ENCODE peak calls at places on chromosomes 3 and 15, in four cellular contexts. D, O, E and X are unnamed samples.

GRCh38 chr3:128432898-128433629 is 33.6 kb downstream of the DNAJB8 start:
- DNase-seq in O (no peak), E (no peak), D (no peak), X (no peak)

GRCh38 chr15:69160976-69161877 is 792 bp downstream of the GLCE start:
- DNase-seq in O (peak; percentile 36), E (peak; percentile 37), D (peak; percentile 27), X (no peak)

GRCh38 chr15:85047271-85047948 is 65.8 kb downstream of the PDE8A start:
- DNase-seq in E (no peak), D (no peak), O (peak; percentile 97), X (no peak)

GRCh38 chr3:23442598-23443383 is 239.7 kb downstream of the UBE2E2 start:
- DNase-seq in O (peak; percentile 42), E (no peak), D (no peak), X (no peak)

GRCh38 chr3:100157617-100158016 is 43.3 kb upstream of the FILIP1L start:
- DNase-seq in D (no peak), O (no peak), E (no peak), X (no peak)

GRCh38 chr3:114878119-114878839 is 268.8 kb downstream of the ZBTB20 start:
- DNase-seq in O (peak; percentile 22), D (no peak), E (no peak), X (no peak)

GRCh38 chr3:158718490-158719170 is 13.6 kb downstream of the RARRES1 start:
- DNase-seq in O (peak; percentile 98), D (no peak), E (no peak), X (peak; percentile 47)

GRCh38 chr15:45185903-45186770 is 1.6 kb downstream of the SHF start:
- DNase-seq in D (no peak), E (no peak), O (no peak), X (no peak)

GRCh38 chr3:126467611-126467955 is 8.1 kb downstream of the ZXDC start:
- DNase-seq in O (no peak), D (no peak), E (no peak), X (no peak)

GRCh38 chr3:50516048-50516871 is 12.8 kb upstream of the CACNA2D2 start:
- DNase-seq in E (peak; percentile 82), D (peak; percentile 56), O (peak; percentile 12), X (no peak)

GRCh38 chr3:141449424-141449823 is 37.4 kb upstream of the RASA2 start:
- DNase-seq in O (no peak), E (no peak), D (no peak), X (no peak)

GRCh38 chr3:57397175-57398026 is 104.9 kb upstream of the ASB14 start:
- DNase-seq in D (no peak), E (peak; percentile 9), O (peak; percentile 58), X (peak; percentile 4)

GRCh38 chr3:106386050-106386449 is 517.2 kb upstream of the CBLB start:
- DNase-seq in O (no peak), D (no peak), E (no peak), X (no peak)

GRCh38 chr3:149527531-149528343 is 53.2 kb downstream of the TM4SF4 start:
- DNase-seq in O (peak; percentile 51), E (no peak), D (no peak), X (no peak)

GRCh38 chr15:36844453-36845094 is 255.8 kb downstream of the MEIS2 start:
- DNase-seq in D (no peak), O (peak; percentile 65), E (no peak), X (no peak)

GRCh38 chr3:114746502-114746901 is 400.6 kb downstream of the ZBTB20 start:
- DNase-seq in O (no peak), D (no peak), E (no peak), X (no peak)

GRCh38 chr3:77467702-77468407 is 428.0 kb downstream of the ROBO2 start:
- DNase-seq in O (no peak), E (no peak), D (no peak), X (peak; percentile 91)

GRCh38 chr3:13301295-13301987 is 118.7 kb downstream of the NUP210 start:
- DNase-seq in D (no peak), O (peak; percentile 53), E (no peak), X (no peak)

GRCh38 chr15:98671060-98672008 is 23.0 kb downstream of the IGF1R start:
- DNase-seq in E (no peak), D (no peak), O (peak; percentile 57), X (no peak)

GRCh38 chr3:72380193-72380592 is 468.1 kb downstream of the SHQ1 start:
- DNase-seq in E (no peak), D (no peak), O (peak; percentile 41), X (no peak)

GRCh38 chr3:137970914-137971831 is 38.8 kb upstream of the CLDN18 start:
- DNase-seq in D (peak; percentile 68), O (peak; percentile 62), E (peak; percentile 73), X (no peak)

GRCh38 chr3:24929521-24929920 is 434.9 kb upstream of the THRB start:
- DNase-seq in O (no peak), D (no peak), E (no peak), X (no peak)

GRCh38 chr3:149296972-149297371 is 36.5 kb downstream of the TM4SF18 start:
- DNase-seq in D (no peak), E (no peak), O (no peak), X (no peak)

GRCh38 chr3:158091526-158091925 is 14.7 kb downstream of the SHOX2 start:
- DNase-seq in E (no peak), D (no peak), O (peak; percentile 64), X (no peak)

GRCh38 chr3:26963356-26963742 is 340.8 kb downstream of the LRRC3B start:
- DNase-seq in O (no peak), D (no peak), E (no peak), X (no peak)
- TF ChIP-seq CTCF in O (no peak), D (peak; percentile 5), E (no peak), X (no peak)

DNA sequence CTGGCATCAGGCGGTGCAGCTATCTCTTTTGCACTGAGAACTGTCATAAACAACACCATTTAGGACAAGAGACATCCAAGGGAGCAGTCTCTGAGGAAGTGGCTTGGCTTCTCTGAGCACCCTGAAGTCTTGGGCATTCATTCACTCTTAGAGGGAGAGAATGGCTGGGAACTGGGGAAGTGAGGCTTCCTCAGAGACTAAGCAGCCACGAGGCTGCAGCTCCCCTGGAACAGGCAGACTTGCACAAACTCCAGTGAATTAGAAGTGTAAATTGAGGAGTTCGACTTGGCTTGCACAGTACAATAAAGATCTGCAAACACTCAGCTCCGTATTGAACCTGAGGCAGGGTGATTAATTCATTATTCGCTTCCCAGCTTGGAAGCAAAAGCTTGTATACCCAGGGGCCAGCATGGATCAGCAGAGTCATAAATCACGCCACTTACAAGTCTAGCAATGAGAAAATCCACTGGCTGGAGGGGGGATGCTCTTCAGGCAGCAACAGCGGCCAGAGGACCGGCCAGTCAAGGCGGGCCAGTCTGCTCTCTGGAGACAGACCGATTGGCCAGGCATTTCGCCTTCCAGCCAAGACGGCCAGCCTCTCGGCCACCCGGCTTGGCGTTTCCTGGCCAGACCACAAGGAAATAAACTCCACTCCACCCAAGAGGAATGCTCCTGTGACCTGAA is 118.8 kb upstream of the ADPGK start:
- DNase-seq in O (peak; percentile 85), D (peak; percentile 66), E (peak; percentile 67), X (no peak)
- H3K4me3 ChIP-seq in O (no peak overlapping the region), D (no peak overlapping the region), E (no peak overlapping the region), X (no peak overlapping the region)

DNA sequence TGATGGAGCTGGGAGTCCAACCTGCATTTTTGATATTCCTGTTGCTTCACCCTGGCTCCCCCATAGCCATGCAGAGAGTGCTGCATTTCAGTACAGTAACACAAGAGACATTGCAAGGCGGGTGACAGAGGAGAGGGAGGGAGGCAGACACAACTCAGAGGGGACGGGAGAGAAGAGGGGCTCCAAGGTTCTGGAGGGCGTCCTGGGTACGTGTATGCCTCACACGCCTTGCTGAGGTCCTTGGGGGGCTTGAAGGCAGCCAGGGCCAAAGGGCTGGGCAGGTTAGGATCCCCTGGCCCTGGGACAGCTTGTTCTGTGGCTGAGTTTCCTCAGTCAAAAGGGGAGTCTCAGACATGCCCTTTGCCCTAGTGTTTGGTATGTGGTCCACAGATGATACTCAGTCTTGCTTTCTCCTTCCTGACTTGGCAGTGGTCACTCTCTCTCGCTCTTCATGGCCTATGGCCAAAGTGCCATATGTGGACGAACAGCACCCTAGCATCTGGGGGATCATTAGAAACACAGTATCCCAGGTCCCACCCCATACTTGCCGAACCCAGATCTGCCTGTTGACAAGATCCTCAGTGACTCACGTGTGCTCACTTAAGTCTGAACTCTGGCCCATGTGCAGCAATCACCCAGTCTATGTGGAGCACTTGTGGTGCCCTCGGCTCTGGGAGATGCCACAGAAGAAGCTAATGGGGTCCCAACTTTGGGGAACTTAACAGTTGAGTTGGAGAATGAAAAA is 52.9 kb downstream of the FGD5 start:
- DNase-seq in D (no peak), E (no peak), O (peak; percentile 45), X (no peak)
- TF ChIP-seq CTCF in D (no peak), E (no peak), O (no peak), X (no peak)

DNA sequence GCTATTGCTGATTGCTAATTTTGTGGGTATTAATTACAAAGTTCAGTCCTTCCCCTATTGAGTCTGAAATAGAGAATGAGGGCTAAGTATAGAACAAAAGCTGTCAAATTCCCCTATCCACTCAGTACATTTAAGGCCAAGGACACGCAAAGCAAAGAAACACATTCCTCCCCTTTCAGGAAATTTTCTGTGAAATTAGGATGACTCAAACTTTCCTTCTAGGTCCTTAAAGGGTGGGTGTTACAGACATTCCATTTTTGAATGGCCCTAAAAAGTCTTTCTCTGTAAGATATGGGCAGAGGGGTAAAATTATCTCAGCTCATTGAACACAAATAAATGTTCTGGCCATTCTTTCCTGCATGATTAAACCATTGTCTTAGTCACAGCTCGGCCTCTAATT is 424.3 kb downstream of the ZNF385D start:
- DNase-seq in D (no peak), E (no peak), O (peak; percentile 5), X (no peak)
- H3K4me3 ChIP-seq in D (no peak overlapping the region), E (no peak overlapping the region), O (no peak overlapping the region), X (no peak overlapping the region)